ENCODE peak calls at places on chromosome 1, in nine cellular contexts. S is ascending aorta, C is kidney epithelial cell, I is HL-60, Y is fibroblast of lung, P is lower leg skin, D is RWPE1, Z is right atrium auricular region, G is tibial artery. J is an unnamed sample.

GRCh38 chr1:112998592-112999235 is 42.7 kb upstream of the SLC16A1 start:
- DNase-seq in Z (peak), G (peak), C (peak), I (peak), D (no peak), P (peak), Y (peak), S (peak), J (peak)

GRCh38 chr1:39833121-39833520 is 44.5 kb upstream of the BMP8B start:
- DNase-seq in P (no peak), G (no peak), Y (peak), I (no peak), C (no peak), Z (no peak), D (no peak), S (no peak), J (no peak)

GRCh38 chr1:94622757-94623156 is 81.2 kb upstream of the F3 start:
- DNase-seq in G (no peak), C (peak), S (no peak), D (peak), Z (no peak), P (no peak), I (no peak), Y (peak), J (peak)

GRCh38 chr1:11099310-11100148 is at the start of gene EXOSC10:
- DNase-seq in G (peak), S (peak), C (peak), Y (peak), P (peak), I (peak), D (peak), Z (peak), J (peak)

GRCh38 chr1:71365451-71365850 is 284.6 kb upstream of the ZRANB2 start:
- DNase-seq in I (no peak), C (no peak), G (no peak), D (no peak), Z (no peak), P (no peak), S (no peak), Y (peak), J (peak)

GRCh38 chr1:53521900-53522552 is 62.8 kb downstream of the DMRTB1 start:
- DNase-seq in Z (no peak), G (no peak), D (no peak), I (no peak), Y (peak), C (no peak), S (no peak), P (no peak), J (peak)

GRCh38 chr1:183318433-183318832 is 99.7 kb downstream of the NMNAT2 start:
- DNase-seq in Z (peak), C (peak), I (peak), G (peak), P (peak), S (peak), Y (peak), D (peak), J (peak)

GRCh38 chr1:242784807-242785206 is 260.3 kb upstream of the PLD5 start:
- DNase-seq in D (no peak), P (no peak), Z (no peak), S (no peak), Y (peak), G (no peak), C (no peak), I (no peak), J (no peak)

GRCh38 chr1:37131281-37131680 is 97.0 kb upstream of the GRIK3 start:
- DNase-seq in G (no peak), D (no peak), C (no peak), S (no peak), P (no peak), I (no peak), Y (no peak), Z (no peak), J (no peak)

GRCh38 chr1:59261537-59261936 is 35.4 kb upstream of the FGGY start:
- DNase-seq in P (peak), Y (no peak), Z (no peak), G (no peak), I (no peak), S (no peak), C (no peak), D (no peak), J (peak)

GRCh38 chr1:92583821-92584760 is 97.4 kb upstream of the GFI1 start:
- DNase-seq in S (no peak), Z (no peak), I (peak), C (peak), Y (peak), P (no peak), D (peak), G (no peak), J (peak)

DNA sequence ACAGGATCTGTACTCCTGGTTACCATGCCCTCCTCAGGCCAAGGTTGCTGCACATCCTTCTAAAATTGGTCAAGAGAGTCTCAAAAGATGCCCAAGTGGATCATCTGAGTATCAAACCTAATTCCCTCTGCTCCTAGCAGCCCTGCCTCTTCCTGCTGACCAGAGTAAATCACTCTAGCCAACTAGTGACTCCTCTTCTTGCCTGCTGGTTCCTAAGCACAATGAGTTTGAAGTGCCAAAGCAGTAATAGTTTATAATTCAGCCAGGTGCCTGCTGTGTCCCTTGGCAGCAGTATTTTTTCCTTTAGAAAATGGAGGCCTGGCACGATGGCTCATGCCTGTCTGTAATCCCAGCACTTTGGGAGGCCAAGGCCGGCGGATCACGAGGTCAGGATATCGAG is 137.9 kb upstream of the CAMK1G start:
- DNase-seq in C (no peak), Y (no peak), S (no peak), I (no peak), D (no peak), P (no peak), Z (no peak), G (no peak), J (no peak)
- TF ChIP-seq CTCF in C (no peak), Y (no peak), S (no peak), I (no peak), D (no peak), P (no peak), Z (no peak), G (no peak), J (no peak)

DNA sequence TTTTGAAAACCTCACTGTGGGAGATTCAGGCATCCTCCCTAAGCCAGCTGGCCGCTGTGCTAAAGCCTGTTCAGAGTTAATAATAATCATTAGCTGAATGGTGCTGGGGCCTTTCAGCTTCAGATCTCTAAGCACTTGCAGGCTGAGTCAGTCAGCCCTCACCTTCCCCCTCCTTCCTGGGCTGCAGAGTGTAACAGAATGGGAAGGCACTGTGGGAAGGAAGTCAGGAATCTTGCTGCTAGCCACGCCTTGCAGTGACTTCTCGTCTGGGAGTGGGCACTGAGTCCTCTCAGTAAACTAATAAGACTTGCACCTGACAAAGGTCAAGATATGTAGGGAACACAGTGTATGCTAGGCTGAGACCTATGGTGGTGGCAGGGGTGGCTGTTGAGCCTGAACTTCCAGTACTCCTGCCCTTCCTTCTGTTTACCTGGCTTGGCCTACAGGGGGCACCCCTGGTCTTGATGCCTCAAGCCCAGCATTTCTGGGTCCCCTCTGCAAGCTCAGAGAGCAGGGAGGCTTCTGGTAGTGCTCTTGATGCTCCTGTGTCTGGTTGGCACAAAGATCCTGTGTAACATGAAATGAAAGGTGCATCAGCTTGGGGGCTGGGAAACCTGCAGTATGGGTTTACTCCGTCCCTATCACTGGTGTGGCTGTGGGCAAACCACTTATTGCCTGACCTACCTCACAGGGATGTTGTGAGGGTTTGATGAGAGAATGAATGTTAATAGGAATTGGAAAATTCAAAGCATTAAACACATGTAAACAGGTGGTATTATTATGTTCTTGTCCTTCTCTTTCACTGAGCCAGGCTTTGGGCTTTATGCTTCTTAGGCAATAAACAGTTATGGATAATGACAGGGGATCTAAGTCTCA is 6.0 kb downstream of the CYB561D1 start:
- DNase-seq in Z (no peak), G (no peak), S (no peak), C (peak), P (no peak), Y (peak), I (peak), D (no peak), J (peak)
- TF ChIP-seq CTCF in Z (peak), G (peak), S (peak), C (peak), P (no peak), Y (peak), I (peak), D (peak), J (peak)

DNA sequence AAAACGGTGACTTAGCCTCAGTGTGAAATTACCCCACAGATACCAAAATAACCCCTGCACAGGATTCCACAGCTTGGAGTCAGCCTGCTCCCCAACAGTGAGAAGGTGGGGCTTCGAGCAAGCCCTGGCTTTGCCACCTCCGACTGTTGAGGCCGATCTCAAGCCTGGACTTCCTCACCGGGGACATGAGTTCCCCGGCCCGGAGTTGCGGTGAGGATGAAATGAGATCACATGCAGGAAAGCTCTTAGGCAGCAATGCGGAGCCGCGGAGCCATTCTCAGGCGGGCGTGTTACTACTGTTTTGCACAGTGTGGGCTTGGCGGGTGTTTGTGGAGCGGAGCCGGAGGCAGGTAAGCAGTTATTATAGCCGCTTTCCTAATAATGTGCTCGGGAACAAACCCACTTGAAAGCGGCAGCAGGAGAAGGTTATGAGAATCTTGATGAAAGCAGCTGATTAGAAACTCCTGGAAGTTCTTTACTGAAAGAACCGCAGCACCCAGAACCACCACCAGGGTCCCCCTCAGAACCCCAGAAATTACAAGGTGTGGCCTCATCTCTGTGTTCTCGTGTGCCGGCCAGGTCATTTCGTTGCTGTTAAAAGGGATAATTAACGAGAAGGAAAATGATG is 3.9 kb upstream of the CLSTN1 start:
- DNase-seq in S (no peak), G (no peak), C (no peak), Z (no peak), D (no peak), P (no peak), I (no peak), Y (no peak), J (peak)
- TF ChIP-seq CTCF in S (no peak), G (no peak), C (peak), Z (no peak), D (no peak), P (no peak), I (no peak), Y (peak), J (peak)

GRCh38 chr1:111551623-111552470 is 48.4 kb upstream of the ADORA3 start:
- DNase-seq in I (no peak), Z (no peak), P (no peak), S (no peak), D (no peak), G (no peak), C (no peak), Y (no peak), J (no peak)

GRCh38 chr1:111553199-111553598 is 49.8 kb upstream of the ADORA3 start:
- DNase-seq in Z (no peak), C (no peak), I (no peak), G (no peak), D (peak), S (no peak), P (no peak), Y (peak), J (peak)

GRCh38 chr1:111556318-111557037 is 53.0 kb upstream of the ADORA3 start:
- DNase-seq in P (no peak), I (no peak), Y (no peak), Z (no peak), G (no peak), S (no peak), D (no peak), C (no peak), J (no peak)

GRCh38 chr1:111552587-111552986 is 49.2 kb upstream of the ADORA3 start:
- DNase-seq in I (no peak), Z (no peak), C (no peak), G (no peak), P (no peak), D (no peak), S (no peak), Y (no peak), J (no peak)
- TF ChIP-seq CTCF in I (no peak), Z (no peak), C (no peak), G (no peak), P (no peak), D (no peak), S (no peak), Y (no peak), J (no peak)

GRCh38 chr1:224051086-224051406 is 62.9 kb upstream of the FBXO28 start:
- DNase-seq in Z (no peak), C (no peak), P (no peak), Y (no peak), G (no peak), I (no peak), D (no peak), S (no peak), J (no peak)
- TF ChIP-seq CTCF in Z (no peak), C (no peak), P (no peak), Y (no peak), G (no peak), I (no peak), D (peak), S (no peak), J (no peak)

GRCh38 chr1:31670583-31670944 is 25.9 kb upstream of the PEF1 start:
- DNase-seq in I (no peak), C (no peak), S (no peak), Z (no peak), D (no peak), G (no peak), P (no peak), Y (no peak), J (no peak)
- TF ChIP-seq CTCF in I (no peak), C (no peak), S (no peak), Z (no peak), D (no peak), G (no peak), P (no peak), Y (no peak), J (no peak)

GRCh38 chr1:15283500-15283899 is 36.5 kb downstream of the FHAD1 start:
- DNase-seq in I (no peak), D (peak), G (no peak), S (no peak), Z (no peak), Y (peak), P (peak), C (peak), J (no peak)
- TF ChIP-seq CTCF in I (no peak), D (peak), G (peak), S (peak), Z (no peak), Y (no peak), P (no peak), C (peak), J (no peak)

GRCh38 chr1:6111991-6112689 is 66.5 kb downstream of the KCNAB2 start:
- DNase-seq in G (no peak), P (no peak), S (no peak), Z (no peak), Y (no peak), D (no peak), C (no peak), I (no peak), J (no peak)

GRCh38 chr1:6113116-6113515 is 67.0 kb downstream of the CHD5 start:
- DNase-seq in Y (no peak), G (no peak), I (no peak), C (no peak), Z (no peak), P (no peak), D (no peak), S (no peak), J (no peak)

GRCh38 chr1:6111571-6111970 is 65.9 kb downstream of the KCNAB2 start:
- DNase-seq in D (no peak), G (no peak), C (no peak), Y (no peak), S (no peak), Z (no peak), I (no peak), P (no peak), J (no peak)

GRCh38 chr1:6112690-6113005 is 67.0 kb downstream of the KCNAB2 start:
- DNase-seq in C (no peak), D (no peak), Z (no peak), I (no peak), Y (no peak), S (no peak), G (no peak), P (no peak), J (no peak)

GRCh38 chr1:6113745-6114144 is 66.4 kb downstream of the CHD5 start:
- DNase-seq in P (no peak), G (no peak), I (no peak), Y (no peak), Z (no peak), C (no peak), S (no peak), D (no peak), J (no peak)
- TF ChIP-seq CTCF in P (no peak), G (no peak), I (no peak), Y (no peak), Z (no peak), C (no peak), S (no peak), D (no peak), J (no peak)

DNA sequence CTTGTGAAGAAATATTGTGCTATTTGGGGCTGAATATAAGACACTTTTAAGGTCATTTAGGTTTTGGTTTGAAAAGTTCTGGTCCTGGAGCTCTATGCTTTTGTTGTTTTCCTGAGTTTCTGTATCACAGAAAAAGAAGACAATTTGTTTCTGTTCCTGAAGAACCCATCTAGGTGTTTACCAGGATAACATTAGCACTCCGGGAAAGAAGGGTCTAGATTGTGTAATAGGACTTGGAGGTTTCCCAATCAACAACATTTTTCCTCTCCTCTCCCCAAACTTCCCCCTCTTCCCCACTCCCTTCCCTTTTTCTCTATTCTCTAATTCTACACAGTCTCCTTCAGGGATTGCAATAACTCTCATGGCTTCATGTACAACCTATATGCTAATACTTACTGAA is 78.7 kb downstream of the PTPRC start:
- DNase-seq in I (no peak), Y (no peak), G (no peak), Z (no peak), S (no peak), D (no peak), P (no peak), C (no peak), J (no peak)
- TF ChIP-seq CTCF in I (no peak), Y (no peak), G (no peak), Z (no peak), S (no peak), D (no peak), P (no peak), C (no peak), J (no peak)

J was measured in cardiac fibroblast.